ENCODE peak calls at places on chromosome 1, in eight cellular contexts. J, T, Y, A, E, C, S and R are unnamed samples.
A peak's percentile ranks its signal among the peaks of the same experiment; 100 is the strongest.

GRCh38 chr1:152347116-152347728 is 12.6 kb downstream of the FLG2 start:
- DNase-seq in J (no peak), T (peak; percentile 20), Y (no peak), A (no peak), E (no peak), C (peak; percentile 58), S (peak; percentile 46), R (peak; percentile 35)

GRCh38 chr1:101996830-101997485 is at the start of gene OLFM3:
- DNase-seq in J (peak; percentile 24), T (no peak), Y (peak; percentile 36), A (peak; percentile 93), E (no peak), C (peak; percentile 86), S (peak; percentile 78), R (no peak)

GRCh38 chr1:53504901-53505300 is 45.7 kb downstream of the DMRTB1 start:
- DNase-seq in J (no peak), T (no peak), Y (peak; percentile 88), A (no peak), E (no peak), C (no peak), S (no peak), R (no peak)

GRCh38 chr1:119549719-119550141 is 42.7 kb downstream of the HSD3B1 start:
- DNase-seq in J (no peak), T (no peak), Y (no peak), A (peak; percentile 88), E (peak; percentile 51), C (peak; percentile 88), S (peak; percentile 40), R (peak; percentile 36)

GRCh38 chr1:162003061-162003824 is 20.4 kb downstream of the OLFML2B start:
- DNase-seq in J (peak; percentile 48), T (no peak), Y (peak; percentile 95), A (no peak), E (no peak), C (no peak), S (no peak), R (no peak)

GRCh38 chr1:116574581-116575291 is 3.9 kb upstream of the CD58 start:
- DNase-seq in J (peak; percentile 66), T (no peak), Y (peak; percentile 91), A (peak; percentile 73), E (no peak), C (peak; percentile 66), S (peak; percentile 67), R (peak; percentile 85)

GRCh38 chr1:213231795-213232231 is 180.8 kb downstream of the RPS6KC1 start:
- DNase-seq in J (no peak), T (no peak), Y (peak; percentile 72), A (no peak), E (no peak), C (peak; percentile 39), S (no peak), R (no peak)

GRCh38 chr1:235703516-235703915 is 53.9 kb upstream of the GNG4 start:
- DNase-seq in J (no peak), T (no peak), Y (no peak), A (no peak), E (no peak), C (no peak), S (no peak), R (no peak)

GRCh38 chr1:50620680-50621329 is 197.6 kb upstream of the DMRTA2 start:
- DNase-seq in J (no peak), T (no peak), Y (no peak), A (peak; percentile 5), E (peak; percentile 89), C (peak; percentile 58), S (no peak), R (no peak)

GRCh38 chr1:87642581-87643129 is 314.0 kb downstream of the LMO4 start:
- DNase-seq in J (no peak), T (no peak), Y (no peak), A (peak; percentile 61), E (no peak), C (peak; percentile 90), S (no peak), R (no peak)

DNA sequence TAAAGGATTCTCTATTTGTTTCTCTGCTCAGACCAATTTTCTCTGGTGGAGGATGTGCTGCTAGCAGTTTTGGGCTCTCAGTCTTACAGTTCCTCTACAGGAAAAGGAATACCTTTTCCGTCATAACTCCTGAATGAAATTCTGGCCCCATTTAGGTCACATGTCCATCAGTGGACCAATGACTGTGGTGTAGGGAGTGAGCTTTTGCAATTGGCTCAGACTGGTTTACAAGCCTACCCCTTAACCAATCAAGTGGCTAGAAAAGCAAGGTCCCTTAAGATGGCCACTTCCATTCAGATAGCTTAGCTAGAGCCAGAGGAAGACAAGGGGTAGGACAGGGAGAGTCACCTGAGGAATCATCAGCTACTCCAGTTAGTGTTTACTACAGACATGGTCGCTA is 16.4 kb upstream of the ZNF281 start:
- DNase-seq in J (no peak), T (no peak), Y (no peak), A (no peak), E (no peak), C (peak; percentile 31), S (no peak), R (peak; percentile 36)
- H3K4me1 ChIP-seq in J (no peaks in the 10 kb centered on the region), T (no peaks in the 10 kb centered on the region), Y (peaks cover 28% of the 10 kb centered on the region), A (peaks cover 11% of the 10 kb centered on the region), E (no peaks in the 10 kb centered on the region), C (no peaks in the 10 kb centered on the region), S (no peaks in the 10 kb centered on the region), R (peaks cover 3% of the 10 kb centered on the region)

DNA sequence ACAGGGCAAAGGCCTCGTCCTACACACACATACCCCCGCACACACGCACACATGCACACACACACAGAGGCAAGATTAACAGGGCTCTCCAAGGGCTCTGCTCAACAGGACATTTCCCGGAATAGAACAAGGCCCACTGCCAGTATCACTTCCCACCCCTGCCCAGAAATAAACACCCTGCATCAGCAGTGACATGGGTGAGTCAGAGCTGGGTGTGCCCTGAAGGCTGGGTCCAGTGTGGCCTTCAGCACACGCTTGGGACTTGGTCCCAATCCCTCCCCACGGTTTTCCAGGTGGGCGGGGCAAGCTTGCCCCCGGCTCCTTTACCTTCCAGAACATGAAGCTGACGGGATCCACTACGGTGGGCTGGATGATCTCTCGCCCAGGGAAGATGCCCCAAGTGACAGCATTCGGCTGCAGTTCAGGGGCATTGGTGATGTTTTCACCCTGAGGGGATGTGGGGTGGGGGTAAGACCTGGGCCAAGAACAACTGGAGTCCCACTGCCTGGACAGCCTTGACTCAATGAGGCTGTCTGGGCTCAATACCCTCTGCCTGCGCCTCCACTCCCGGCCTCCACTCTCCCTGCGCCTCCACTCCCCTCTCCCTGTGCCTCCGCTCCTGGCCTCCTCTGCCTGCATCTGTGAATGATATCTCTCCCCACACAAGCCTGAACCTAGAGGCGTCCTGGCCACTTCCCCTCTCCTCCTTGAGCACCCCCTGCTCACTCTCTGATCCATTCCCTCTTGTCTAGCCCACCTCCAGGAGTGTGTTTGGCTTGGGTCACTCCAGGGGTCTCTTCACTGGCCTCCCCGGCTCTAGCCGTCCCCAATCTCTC is 14.7 kb downstream of the MTHFR start:
- DNase-seq in J (peak; percentile 96), T (no peak), Y (peak; percentile 97), A (peak; percentile 89), E (peak; percentile 88), C (no peak), S (no peak), R (peak; percentile 71)
- H3K4me1 ChIP-seq in J (peaks cover 87% of the 10 kb centered on the region), T (no peaks in the 10 kb centered on the region), Y (peaks cover 26% of the 10 kb centered on the region), A (peaks cover 66% of the 10 kb centered on the region), E (peaks cover 71% of the 10 kb centered on the region), C (peaks cover 13% of the 10 kb centered on the region), S (peaks cover 2% of the 10 kb centered on the region), R (peaks cover 70% of the 10 kb centered on the region)

GRCh38 chr1:26696191-26696644 is 403 bp downstream of the ARID1A start:
- DNase-seq in J (no peak), T (no peak), Y (no peak), A (no peak), E (peak; percentile 62), C (no peak), S (no peak), R (peak; percentile 82)

GRCh38 chr1:26700711-26701110 is 4.9 kb downstream of the ARID1A start:
- DNase-seq in J (no peak), T (no peak), Y (peak; percentile 78), A (no peak), E (no peak), C (peak; percentile 34), S (no peak), R (no peak)

GRCh38 chr1:26697441-26697977 is 1.7 kb downstream of the ARID1A start:
- DNase-seq in J (no peak), T (peak; percentile 25), Y (peak; percentile 50), A (peak; percentile 30), E (no peak), C (no peak), S (no peak), R (no peak)

GRCh38 chr1:26696645-26697440 is 1.0 kb downstream of the ARID1A start:
- DNase-seq in J (peak; percentile 50), T (peak; percentile 83), Y (peak; percentile 89), A (peak; percentile 44), E (peak; percentile 74), C (no peak), S (no peak), R (peak; percentile 56)

DNA sequence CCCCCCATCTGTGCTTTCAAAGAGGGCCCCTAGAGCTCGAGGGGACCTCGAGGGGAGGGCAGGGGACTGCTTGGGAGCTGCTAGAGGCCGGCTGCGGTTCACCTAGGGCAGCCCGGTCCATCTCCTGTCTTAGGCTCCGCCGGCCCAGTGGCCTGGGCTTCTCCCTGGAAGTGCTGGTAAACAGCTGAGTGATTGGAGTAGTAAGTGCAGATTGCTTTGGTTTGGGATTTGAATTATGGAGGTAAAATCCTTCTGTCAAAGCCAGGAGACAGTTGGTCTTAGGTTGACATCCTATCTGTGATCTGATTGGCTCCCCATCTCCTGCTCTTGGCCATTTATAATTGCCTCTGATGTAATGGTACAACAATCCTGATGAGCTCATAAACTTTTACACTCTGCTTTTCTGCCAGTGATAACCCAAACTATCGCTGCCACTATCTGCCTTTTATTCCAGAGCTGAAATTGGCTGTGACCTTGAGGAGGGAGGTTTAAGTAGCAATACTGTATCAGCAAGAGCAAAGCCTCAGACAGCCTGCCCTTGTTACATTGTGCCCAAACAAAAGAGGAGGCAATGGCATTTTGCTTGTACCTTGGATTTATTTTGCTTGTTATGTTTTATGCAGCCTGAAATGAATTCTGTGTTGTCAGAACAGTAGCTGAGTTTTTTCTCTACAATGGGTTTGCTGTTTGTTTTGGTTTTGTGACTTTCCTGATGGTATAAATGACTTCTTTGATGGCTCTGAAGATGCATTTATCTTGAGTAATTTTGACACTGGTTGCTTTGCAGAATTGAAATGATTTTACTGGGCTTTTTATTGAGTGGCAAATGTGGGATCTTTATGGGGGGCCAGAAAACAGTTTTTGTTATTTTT is 2.4 kb downstream of the ARID1A start:
- DNase-seq in J (peak; percentile 42), T (peak; percentile 82), Y (peak; percentile 98), A (peak; percentile 82), E (peak; percentile 58), C (peak; percentile 96), S (peak; percentile 89), R (peak; percentile 86)
- H3K4me1 ChIP-seq in J (peaks cover 70% of the 10 kb centered on the region), T (peaks cover 65% of the 10 kb centered on the region), Y (peaks cover 70% of the 10 kb centered on the region), A (peaks cover 64% of the 10 kb centered on the region), E (peaks cover 70% of the 10 kb centered on the region), C (peaks cover 30% of the 10 kb centered on the region), S (peaks cover 51% of the 10 kb centered on the region), R (peaks cover 49% of the 10 kb centered on the region)

DNA sequence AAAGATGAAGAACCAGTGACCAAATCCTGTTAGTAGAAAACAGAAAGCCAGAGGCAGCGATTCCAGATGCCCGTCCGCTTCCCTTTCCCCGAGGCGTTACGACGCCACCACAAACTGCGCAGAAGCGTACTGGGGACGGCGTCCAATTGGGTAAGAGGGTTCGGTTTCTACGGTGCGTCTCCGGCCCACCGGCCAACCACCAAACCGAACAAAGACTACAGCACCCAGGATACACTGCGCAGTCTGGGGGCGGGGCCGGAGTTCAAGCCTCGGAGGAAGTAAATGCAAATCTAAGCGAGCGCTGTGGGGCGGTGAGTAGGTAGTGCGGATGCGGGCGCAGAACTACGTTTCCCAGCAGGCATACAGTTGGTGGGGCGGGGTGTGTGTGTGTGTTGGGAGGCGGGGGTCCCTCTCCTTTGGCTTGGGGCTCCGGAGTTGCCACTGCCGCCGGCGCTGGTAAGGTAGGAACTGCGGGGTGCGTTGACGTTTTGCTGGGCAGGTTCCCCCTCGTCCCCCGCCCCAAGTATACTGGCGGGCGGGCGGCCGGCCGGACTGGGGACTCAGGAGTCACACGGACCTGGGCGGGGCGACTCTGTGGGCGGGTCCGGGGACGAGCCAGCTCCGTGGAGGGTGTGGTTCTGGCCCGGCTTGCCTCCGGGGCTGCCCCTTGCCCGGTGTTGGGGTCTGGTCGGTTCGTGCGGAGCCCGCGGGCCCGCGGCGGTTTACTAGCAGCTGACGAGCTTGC is at the start of the genes SWT1 and TRMT1L:
- DNase-seq in J (peak; percentile 100), T (peak; percentile 97), Y (peak; percentile 91), A (peak; percentile 100), E (peak; percentile 100), C (peak; percentile 100), S (peak; percentile 98), R (peak; percentile 92)
- H3K4me1 ChIP-seq in J (peaks cover 33% of the 10 kb centered on the region), T (peaks cover 9% of the 10 kb centered on the region), Y (peaks cover 16% of the 10 kb centered on the region), A (peaks cover 16% of the 10 kb centered on the region), E (peaks cover 44% of the 10 kb centered on the region), C (no peaks in the 10 kb centered on the region), S (no peaks in the 10 kb centered on the region), R (peaks cover 23% of the 10 kb centered on the region)